ENCODE peak calls at places on chromosomes 2 and 18, in five cellular contexts. Z is HepG2, N is GM12878, W is upper lobe of left lung, I is K562. S is an unnamed sample.

GRCh38 chr2:65025453-65026128 is 30.6 kb upstream of the CEP68 start:
- ATAC-seq in Z (peak; percentile 31), N (peak; percentile 18), W (no peak), I (no peak), S (no peak)

GRCh38 chr2:216188956-216189355 is 79.8 kb downstream of the XRCC5 start:
- ATAC-seq in Z (peak; percentile 21), N (no peak), W (no peak), I (no peak), S (no peak)

GRCh38 chr2:140351692-140352091 is 1571.5 kb upstream of the NXPH2 start:
- ATAC-seq in Z (no peak), N (no peak), W (no peak), I (no peak), S (no peak)

GRCh38 chr18:354003-354402 is 86.2 kb upstream of the THOC1 start:
- ATAC-seq in Z (no peak), N (no peak), W (no peak), I (no peak), S (no peak)

GRCh38 chr18:68861365-68861764 is 63.5 kb downstream of the CCDC102B start:
- ATAC-seq in Z (no peak), N (no peak), W (no peak), I (no peak), S (no peak)

GRCh38 chr2:33620-34019 is 12.7 kb downstream of the FAM110C start:
- ATAC-seq in Z (peak; percentile 74), N (no peak), W (no peak), I (peak; percentile 70), S (no peak)

GRCh38 chr2:102184018-102184417 is 2.8 kb upstream of the IL1RL2 start:
- ATAC-seq in Z (no peak), N (no peak), W (no peak), I (no peak), S (no peak)

GRCh38 chr2:105438104-105438929 is 39.5 kb upstream of the FHL2 start:
- ATAC-seq in Z (peak; percentile 84), N (no peak), W (peak; percentile 60), I (peak; percentile 88), S (no peak)

GRCh38 chr2:46269545-46270273 is 27.5 kb upstream of the EPAS1 start:
- ATAC-seq in Z (no peak), N (peak; percentile 67), W (no peak), I (peak; percentile 62), S (no peak)

GRCh38 chr2:231244382-231245252 is 46.2 kb downstream of the ARMC9 start:
- ATAC-seq in Z (no peak), N (no peak), W (no peak), I (no peak), S (no peak)

GRCh38 chr2:231239751-231240150 is 41.3 kb downstream of the ARMC9 start:
- ATAC-seq in Z (no peak), N (no peak), W (no peak), I (no peak), S (no peak)

GRCh38 chr2:231238694-231239093 is 40.3 kb downstream of the ARMC9 start:
- ATAC-seq in Z (no peak), N (no peak), W (no peak), I (peak; percentile 77), S (no peak)

GRCh38 chr2:231243883-231244282 is 45.5 kb downstream of the ARMC9 start:
- ATAC-seq in Z (no peak), N (no peak), W (no peak), I (no peak), S (no peak)

DNA sequence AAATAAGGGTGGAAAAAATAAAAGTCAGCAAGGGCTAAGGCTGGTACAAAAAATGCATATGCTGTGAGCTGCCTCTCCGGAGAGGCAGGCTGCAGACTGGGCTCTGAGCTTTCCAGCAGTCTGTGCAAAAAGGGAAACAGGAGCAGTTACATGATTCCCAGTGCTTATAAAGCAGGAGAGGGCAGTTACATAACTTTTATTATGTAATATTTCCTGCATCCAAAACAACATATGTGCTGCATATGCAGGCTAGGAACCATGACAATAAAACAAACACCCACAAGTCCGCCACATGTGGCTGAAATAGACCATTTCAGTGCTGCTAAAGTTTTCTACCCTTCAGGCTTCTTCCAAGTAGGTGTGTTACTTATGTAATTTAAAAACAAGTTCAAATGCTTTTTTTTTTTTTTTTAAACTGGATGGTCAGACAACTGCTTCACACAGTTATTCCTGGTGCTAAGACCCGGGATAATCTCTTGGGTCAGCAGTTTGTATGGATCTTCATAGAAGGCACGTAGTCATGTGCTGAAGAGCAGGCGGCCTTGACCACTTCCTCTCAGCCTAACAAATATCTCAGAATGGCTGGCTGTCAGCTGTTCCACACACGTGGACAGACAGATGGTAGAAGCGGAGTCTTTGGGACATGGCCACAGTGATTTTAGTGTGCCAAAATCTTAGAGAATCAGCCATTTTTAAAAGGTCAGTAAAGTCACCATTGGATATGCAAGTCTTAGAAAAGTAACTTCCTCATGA is 43.5 kb downstream of the ARMC9 start:
- ATAC-seq in Z (no peak), N (no peak), W (no peak), I (no peak), S (peak; percentile 54)
- TF ChIP-seq EP300 in Z (no peak), N (no peak), W (no peak), I (no peak), S (no peak)

DNA sequence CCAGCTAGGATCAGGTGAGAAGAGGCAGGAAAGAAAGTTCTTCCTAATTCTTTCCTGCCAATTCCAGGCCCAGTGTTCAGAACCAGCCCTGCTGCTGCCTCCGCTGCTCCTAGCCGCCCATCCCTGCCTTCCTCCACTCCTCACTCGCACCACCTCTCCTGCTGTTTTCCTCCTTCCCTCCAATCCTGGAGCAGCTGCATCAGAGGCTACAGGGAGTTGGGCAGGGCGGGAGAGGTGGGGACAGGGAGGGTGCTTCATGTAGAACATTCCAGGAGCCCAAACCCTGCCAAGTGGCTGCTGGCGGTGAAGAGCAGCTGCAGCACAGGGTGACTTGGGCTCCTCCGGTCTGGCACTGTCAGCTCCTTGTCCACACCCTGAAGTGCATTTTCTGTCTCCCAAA is 176.3 kb downstream of the TNS1 start:
- ATAC-seq in Z (no peak), N (no peak), W (peak; percentile 76), I (no peak), S (peak; percentile 83)
- TF ChIP-seq EP300 in Z (no peak), N (no peak), W (no peak), I (no peak), S (no peak)

GRCh38 chr2:27372937-27373336 is 2.5 kb downstream of the SNX17 start:
- ATAC-seq in Z (no peak), N (no peak), W (no peak), I (no peak), S (no peak)

GRCh38 chr2:27369471-27370025 is 590 bp downstream of the EIF2B4 start:
- ATAC-seq in Z (peak; percentile 59), N (no peak), W (peak; percentile 34), I (peak; percentile 35), S (peak; percentile 29)

GRCh38 chr2:27370816-27371620 is 602 bp downstream of the SNX17 start:
- ATAC-seq in Z (peak; percentile 53), N (peak; percentile 58), W (peak; percentile 42), I (peak; percentile 66), S (peak; percentile 26)

GRCh38 chr2:27375513-27376099 is 4.9 kb downstream of the ZNF513 start:
- ATAC-seq in Z (no peak), N (no peak), W (no peak), I (no peak), S (no peak)

DNA sequence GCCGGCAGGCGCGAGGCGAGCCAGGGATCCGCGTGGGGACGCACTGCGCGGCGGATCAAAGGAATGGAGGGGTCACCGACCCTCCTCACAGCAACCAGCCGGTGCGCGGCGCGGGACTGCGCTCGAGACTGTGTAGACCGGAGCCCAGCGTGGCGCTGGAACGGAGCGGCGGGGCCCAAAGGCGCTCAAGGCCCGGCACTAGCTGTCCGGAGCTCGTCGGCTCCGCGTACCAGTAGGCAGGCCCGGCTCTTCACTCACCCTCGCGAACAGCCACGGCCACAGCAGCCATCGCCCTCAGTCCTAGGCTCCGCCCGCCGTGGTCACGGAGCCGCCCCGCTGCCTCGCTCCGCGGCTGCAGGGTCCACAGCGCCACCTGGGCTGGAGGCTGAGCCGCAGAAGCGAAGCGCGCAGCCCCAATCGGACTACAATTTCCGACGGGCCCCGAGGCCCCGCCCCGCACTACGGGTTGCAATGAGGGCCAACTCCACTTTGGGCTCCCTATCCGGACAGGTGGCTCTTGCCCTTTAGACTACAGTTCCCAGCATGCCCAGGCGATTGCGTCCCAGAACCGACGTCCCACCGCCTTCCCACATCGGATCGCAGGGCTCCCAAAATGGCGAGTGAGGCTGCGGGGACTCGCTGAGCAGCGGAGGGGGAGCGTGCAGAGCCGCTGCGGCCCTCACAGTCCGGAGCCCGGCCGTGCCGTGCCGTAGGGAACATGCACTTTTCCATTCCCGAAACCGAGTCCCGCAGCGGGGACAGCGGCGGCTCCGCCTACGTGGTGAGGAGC is at the start of the genes EIF2B4 and SNX17:
- ATAC-seq in Z (peak; percentile 89), N (peak; percentile 92), W (peak; percentile 99), I (peak; percentile 96), S (peak; percentile 97)
- TF ChIP-seq EP300 in Z (peak; percentile 68), N (no peak), W (no peak), I (peak; percentile 49), S (no peak)

GRCh38 chr2:194166818-194167217 is 1490.2 kb upstream of the SLC39A10 start:
- ATAC-seq in Z (peak; percentile 86), N (peak; percentile 67), W (no peak), I (no peak), S (no peak)
- TF ChIP-seq EP300 in Z (no peak), N (no peak), W (no peak), I (no peak), S (no peak)

GRCh38 chr2:131092409-131093065 is 723 bp downstream of the FAM168B start:
- ATAC-seq in Z (peak; percentile 9), N (no peak), W (no peak), I (no peak), S (no peak)

GRCh38 chr2:131094655-131095281 is 1.5 kb upstream of the FAM168B start:
- ATAC-seq in Z (no peak), N (no peak), W (no peak), I (no peak), S (no peak)

GRCh38 chr2:131093066-131093842 is at the start of gene FAM168B:
- ATAC-seq in Z (peak; percentile 90), N (peak; percentile 87), W (peak; percentile 96), I (peak; percentile 95), S (peak; percentile 97)
- TF ChIP-seq EP300 in Z (peak; percentile 5), N (no peak), W (no peak), I (no peak), S (no peak)

GRCh38 chr2:29120846-29121245 is 5.6 kb downstream of the CLIP4 start:
- ATAC-seq in Z (no peak), N (no peak), W (no peak), I (no peak), S (no peak)

GRCh38 chr2:29124504-29124903 is 9.3 kb downstream of the CLIP4 start:
- ATAC-seq in Z (no peak), N (no peak), W (no peak), I (no peak), S (no peak)

GRCh38 chr2:29129586-29130281 is 14.5 kb downstream of the CLIP4 start:
- ATAC-seq in Z (no peak), N (peak; percentile 61), W (no peak), I (no peak), S (no peak)

GRCh38 chr2:29119211-29119610 is 4.0 kb downstream of the CLIP4 start:
- ATAC-seq in Z (no peak), N (no peak), W (no peak), I (no peak), S (no peak)

GRCh38 chr2:29123584-29124349 is 8.6 kb downstream of the CLIP4 start:
- ATAC-seq in Z (peak; percentile 49), N (no peak), W (no peak), I (no peak), S (no peak)
- TF ChIP-seq EP300 in Z (peak; percentile 76), N (no peak), W (no peak), I (no peak), S (no peak)